ENCODE peak calls at places on chromosomes 13 and 19, in ten cellular contexts. One of them, this sample, is unnamed.

GRCh38 chr19:13162749-13163608 is 12.8 kb downstream of the IER2 start:
- DNase-seq in endothelial cell: peak; percentile 93
- DNase-seq in cardiac fibroblast: peak; percentile 98
- DNase-seq in kidney epithelial cell: peak; percentile 95
- DNase-seq in astrocyte of the spinal cord: peak; percentile 97
- DNase-seq in tibial artery: peak; percentile 99
- DNase-seq in uterus: peak; percentile 97
- DNase-seq in brain microvascular endothelial cell: peak; percentile 96
- DNase-seq in transverse colon: peak; percentile 99
- DNase-seq in activated B cell treated with CpG ODN at 0.5 μM for 24 hours: peak; percentile 70
- DNase-seq in this sample: peak; percentile 86

GRCh38 chr13:39688699-39689405 is 33.4 kb downstream of the COG6 start:
- DNase-seq in uterus: no peak
- DNase-seq in activated B cell treated with CpG ODN at 0.5 μM for 24 hours: no peak
- DNase-seq in endothelial cell: no peak
- DNase-seq in transverse colon: no peak
- DNase-seq in brain microvascular endothelial cell: peak; percentile 53
- DNase-seq in tibial artery: no peak
- DNase-seq in cardiac fibroblast: peak; percentile 10
- DNase-seq in kidney epithelial cell: no peak
- DNase-seq in astrocyte of the spinal cord: peak; percentile 33
- DNase-seq in this sample: no peak

GRCh38 chr19:49363265-49364082 is at the start of gene DKKL1:
- DNase-seq in kidney epithelial cell: peak; percentile 92
- DNase-seq in cardiac fibroblast: peak; percentile 100
- DNase-seq in activated B cell treated with CpG ODN at 0.5 μM for 24 hours: peak; percentile 94
- DNase-seq in brain microvascular endothelial cell: peak; percentile 100
- DNase-seq in endothelial cell: peak; percentile 100
- DNase-seq in tibial artery: peak; percentile 100
- DNase-seq in uterus: peak; percentile 100
- DNase-seq in transverse colon: peak; percentile 99
- DNase-seq in astrocyte of the spinal cord: peak; percentile 99
- DNase-seq in this sample: peak; percentile 89

GRCh38 chr13:48626077-48626449 is 27.7 kb upstream of the CYSLTR2 start:
- DNase-seq in kidney epithelial cell: peak; percentile 73
- DNase-seq in tibial artery: no peak
- DNase-seq in brain microvascular endothelial cell: peak; percentile 86
- DNase-seq in endothelial cell: no peak
- DNase-seq in uterus: no peak
- DNase-seq in astrocyte of the spinal cord: peak; percentile 6
- DNase-seq in cardiac fibroblast: peak; percentile 45
- DNase-seq in activated B cell treated with CpG ODN at 0.5 μM for 24 hours: no peak
- DNase-seq in transverse colon: no peak
- DNase-seq in this sample: no peak

GRCh38 chr19:48719263-48720171 is at the start of gene MAMSTR:
- DNase-seq in cardiac fibroblast: no peak
- DNase-seq in kidney epithelial cell: no peak
- DNase-seq in endothelial cell: no peak
- DNase-seq in tibial artery: no peak
- DNase-seq in activated B cell treated with CpG ODN at 0.5 μM for 24 hours: no peak
- DNase-seq in brain microvascular endothelial cell: no peak
- DNase-seq in transverse colon: no peak
- DNase-seq in uterus: peak; percentile 57
- DNase-seq in astrocyte of the spinal cord: no peak
- DNase-seq in this sample: no peak

GRCh38 chr13:21686761-21687391 is 16.0 kb downstream of the FGF9 start:
- DNase-seq in cardiac fibroblast: no peak
- DNase-seq in endothelial cell: no peak
- DNase-seq in astrocyte of the spinal cord: no peak
- DNase-seq in tibial artery: no peak
- DNase-seq in kidney epithelial cell: no peak
- DNase-seq in activated B cell treated with CpG ODN at 0.5 μM for 24 hours: no peak
- DNase-seq in transverse colon: no peak
- DNase-seq in uterus: no peak
- DNase-seq in brain microvascular endothelial cell: no peak
- DNase-seq in this sample: no peak

GRCh38 chr13:49904729-49905456 is 31.2 kb downstream of the SPRYD7 start:
- DNase-seq in endothelial cell: no peak
- DNase-seq in brain microvascular endothelial cell: no peak
- DNase-seq in uterus: no peak
- DNase-seq in activated B cell treated with CpG ODN at 0.5 μM for 24 hours: no peak
- DNase-seq in kidney epithelial cell: no peak
- DNase-seq in astrocyte of the spinal cord: no peak
- DNase-seq in cardiac fibroblast: no peak
- DNase-seq in transverse colon: no peak
- DNase-seq in tibial artery: no peak
- DNase-seq in this sample: no peak

GRCh38 chr19:30704716-30705115 is 332.5 kb downstream of the ZNF536 start:
- DNase-seq in transverse colon: no peak
- DNase-seq in cardiac fibroblast: no peak
- DNase-seq in brain microvascular endothelial cell: no peak
- DNase-seq in tibial artery: peak; percentile 19
- DNase-seq in kidney epithelial cell: no peak
- DNase-seq in activated B cell treated with CpG ODN at 0.5 μM for 24 hours: no peak
- DNase-seq in astrocyte of the spinal cord: no peak
- DNase-seq in endothelial cell: no peak
- DNase-seq in uterus: no peak
- DNase-seq in this sample: no peak

GRCh38 chr19:45051929-45052579 is 13.2 kb downstream of the CLASRP start:
- DNase-seq in cardiac fibroblast: no peak
- DNase-seq in brain microvascular endothelial cell: no peak
- DNase-seq in astrocyte of the spinal cord: no peak
- DNase-seq in kidney epithelial cell: no peak
- DNase-seq in tibial artery: no peak
- DNase-seq in uterus: no peak
- DNase-seq in endothelial cell: no peak
- DNase-seq in activated B cell treated with CpG ODN at 0.5 μM for 24 hours: peak; percentile 24
- DNase-seq in transverse colon: peak; percentile 54
- DNase-seq in this sample: no peak

GRCh38 chr13:45331123-45331619 is 9.8 kb downstream of the TPT1 start:
- DNase-seq in cardiac fibroblast: peak; percentile 39
- DNase-seq in astrocyte of the spinal cord: no peak
- DNase-seq in transverse colon: no peak
- DNase-seq in uterus: no peak
- DNase-seq in tibial artery: no peak
- DNase-seq in activated B cell treated with CpG ODN at 0.5 μM for 24 hours: no peak
- DNase-seq in kidney epithelial cell: no peak
- DNase-seq in endothelial cell: no peak
- DNase-seq in brain microvascular endothelial cell: no peak
- DNase-seq in this sample: no peak

GRCh38 chr13:24858953-24859352 is 95.0 kb downstream of the RNF17 start:
- DNase-seq in activated B cell treated with CpG ODN at 0.5 μM for 24 hours: no peak
- DNase-seq in tibial artery: no peak
- DNase-seq in astrocyte of the spinal cord: no peak
- DNase-seq in endothelial cell: no peak
- DNase-seq in cardiac fibroblast: no peak
- DNase-seq in uterus: no peak
- DNase-seq in kidney epithelial cell: no peak
- DNase-seq in brain microvascular endothelial cell: no peak
- DNase-seq in transverse colon: no peak
- DNase-seq in this sample: no peak
- TF ChIP-seq CTCF in activated B cell treated with CpG ODN at 0.5 μM for 24 hours: no peak
- TF ChIP-seq CTCF in tibial artery: no peak
- TF ChIP-seq CTCF in astrocyte of the spinal cord: no peak
- TF ChIP-seq CTCF in endothelial cell: no peak
- TF ChIP-seq CTCF in cardiac fibroblast: no peak
- TF ChIP-seq CTCF in uterus: no peak
- TF ChIP-seq CTCF in kidney epithelial cell: no peak
- TF ChIP-seq CTCF in brain microvascular endothelial cell: no peak
- TF ChIP-seq CTCF in transverse colon: no peak
- TF ChIP-seq CTCF in this sample: no peak

GRCh38 chr13:41605319-41606285 is 148.3 kb downstream of the RGCC start:
- DNase-seq in brain microvascular endothelial cell: no peak
- DNase-seq in tibial artery: no peak
- DNase-seq in activated B cell treated with CpG ODN at 0.5 μM for 24 hours: no peak
- DNase-seq in kidney epithelial cell: no peak
- DNase-seq in astrocyte of the spinal cord: no peak
- DNase-seq in endothelial cell: no peak
- DNase-seq in cardiac fibroblast: no peak
- DNase-seq in transverse colon: no peak
- DNase-seq in uterus: no peak
- DNase-seq in this sample: no peak
- TF ChIP-seq CTCF in brain microvascular endothelial cell: peak; percentile 23
- TF ChIP-seq CTCF in tibial artery: no peak
- TF ChIP-seq CTCF in activated B cell treated with CpG ODN at 0.5 μM for 24 hours: no peak
- TF ChIP-seq CTCF in kidney epithelial cell: no peak
- TF ChIP-seq CTCF in astrocyte of the spinal cord: no peak
- TF ChIP-seq CTCF in endothelial cell: no peak
- TF ChIP-seq CTCF in cardiac fibroblast: no peak
- TF ChIP-seq CTCF in transverse colon: no peak
- TF ChIP-seq CTCF in uterus: no peak
- TF ChIP-seq CTCF in this sample: no peak

GRCh38 chr13:110615322-110616102 is at the start of gene NAXD:
- DNase-seq in tibial artery: peak; percentile 96
- DNase-seq in cardiac fibroblast: peak; percentile 96
- DNase-seq in endothelial cell: peak; percentile 89
- DNase-seq in uterus: peak; percentile 91
- DNase-seq in kidney epithelial cell: peak; percentile 74
- DNase-seq in brain microvascular endothelial cell: peak; percentile 98
- DNase-seq in transverse colon: peak; percentile 94
- DNase-seq in activated B cell treated with CpG ODN at 0.5 μM for 24 hours: peak; percentile 66
- DNase-seq in astrocyte of the spinal cord: peak; percentile 93
- DNase-seq in this sample: peak; percentile 64

GRCh38 chr13:110615005-110615321 is 382 bp upstream of the NAXD start:
- DNase-seq in kidney epithelial cell: no peak
- DNase-seq in astrocyte of the spinal cord: no peak
- DNase-seq in brain microvascular endothelial cell: no peak
- DNase-seq in transverse colon: no peak
- DNase-seq in endothelial cell: no peak
- DNase-seq in uterus: no peak
- DNase-seq in cardiac fibroblast: no peak
- DNase-seq in tibial artery: no peak
- DNase-seq in activated B cell treated with CpG ODN at 0.5 μM for 24 hours: no peak
- DNase-seq in this sample: no peak

GRCh38 chr13:110618167-110618566 is 2.8 kb downstream of the NAXD start:
- DNase-seq in cardiac fibroblast: no peak
- DNase-seq in transverse colon: no peak
- DNase-seq in endothelial cell: no peak
- DNase-seq in uterus: no peak
- DNase-seq in kidney epithelial cell: no peak
- DNase-seq in astrocyte of the spinal cord: no peak
- DNase-seq in brain microvascular endothelial cell: no peak
- DNase-seq in tibial artery: no peak
- DNase-seq in activated B cell treated with CpG ODN at 0.5 μM for 24 hours: no peak
- DNase-seq in this sample: no peak

GRCh38 chr13:110617326-110618072 is 2.2 kb downstream of the NAXD start:
- DNase-seq in kidney epithelial cell: no peak
- DNase-seq in brain microvascular endothelial cell: peak; percentile 78
- DNase-seq in astrocyte of the spinal cord: peak; percentile 84
- DNase-seq in transverse colon: peak; percentile 59
- DNase-seq in tibial artery: no peak
- DNase-seq in activated B cell treated with CpG ODN at 0.5 μM for 24 hours: no peak
- DNase-seq in endothelial cell: no peak
- DNase-seq in uterus: peak; percentile 43
- DNase-seq in cardiac fibroblast: peak; percentile 79
- DNase-seq in this sample: no peak

DNA sequence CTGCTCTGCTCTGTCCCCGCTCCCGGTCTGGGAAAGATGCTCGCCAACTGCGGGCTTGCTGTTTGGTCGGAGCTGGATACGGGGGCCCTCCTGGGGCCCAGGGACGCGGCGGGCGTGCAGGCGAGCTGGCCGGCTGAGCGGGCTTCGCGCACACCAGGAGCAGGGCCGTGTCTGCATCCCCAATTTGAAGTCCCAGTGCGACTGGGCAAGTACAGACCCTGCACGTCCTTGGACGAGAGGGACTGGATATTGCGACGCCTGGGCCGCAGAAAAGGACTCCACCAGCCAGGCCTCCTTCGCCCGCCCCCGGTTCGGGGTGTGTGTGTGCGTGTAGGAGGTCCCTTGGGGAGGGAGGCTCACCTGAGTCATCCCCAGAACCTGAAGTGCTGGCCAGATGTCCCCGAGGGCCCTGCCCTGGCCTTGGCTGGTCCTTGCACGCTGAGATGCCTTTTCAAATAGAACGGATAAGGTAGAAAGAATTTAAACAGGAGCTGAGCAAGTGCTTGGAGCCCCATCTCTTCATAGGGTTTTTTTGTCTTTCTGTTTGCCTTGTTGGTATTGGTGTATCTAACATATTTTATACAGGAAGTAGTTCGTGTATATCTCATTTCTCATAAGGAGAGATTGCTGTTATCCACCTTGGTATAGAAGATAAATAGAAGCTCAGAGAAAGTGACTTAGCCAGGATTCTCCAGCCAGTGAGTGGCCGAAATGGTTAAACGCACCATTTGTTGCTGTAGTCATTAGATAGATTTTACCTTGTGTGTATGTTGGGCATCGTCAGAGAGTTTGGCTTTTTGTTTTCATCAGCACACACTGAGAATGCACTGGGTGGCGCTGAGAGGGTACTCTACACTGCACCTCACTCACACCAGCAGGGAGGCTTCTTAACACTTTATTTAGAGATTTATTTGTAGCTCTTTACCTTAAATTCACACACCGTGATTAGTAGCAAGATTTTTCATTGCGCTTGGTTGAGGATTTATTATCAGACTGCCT is 1.1 kb downstream of the NAXD start:
- DNase-seq in tibial artery: peak; percentile 77
- DNase-seq in transverse colon: peak; percentile 52
- DNase-seq in cardiac fibroblast: peak; percentile 85
- DNase-seq in astrocyte of the spinal cord: peak; percentile 34
- DNase-seq in uterus: no peak
- DNase-seq in brain microvascular endothelial cell: peak; percentile 45
- DNase-seq in endothelial cell: no peak
- DNase-seq in kidney epithelial cell: no peak
- DNase-seq in activated B cell treated with CpG ODN at 0.5 μM for 24 hours: peak; percentile 53
- DNase-seq in this sample: no peak
- TF ChIP-seq CTCF in tibial artery: no peak
- TF ChIP-seq CTCF in transverse colon: no peak
- TF ChIP-seq CTCF in cardiac fibroblast: no peak
- TF ChIP-seq CTCF in astrocyte of the spinal cord: no peak
- TF ChIP-seq CTCF in uterus: no peak
- TF ChIP-seq CTCF in brain microvascular endothelial cell: peak; percentile 48
- TF ChIP-seq CTCF in endothelial cell: no peak
- TF ChIP-seq CTCF in kidney epithelial cell: peak; percentile 20
- TF ChIP-seq CTCF in activated B cell treated with CpG ODN at 0.5 μM for 24 hours: no peak
- TF ChIP-seq CTCF in this sample: no peak

DNA sequence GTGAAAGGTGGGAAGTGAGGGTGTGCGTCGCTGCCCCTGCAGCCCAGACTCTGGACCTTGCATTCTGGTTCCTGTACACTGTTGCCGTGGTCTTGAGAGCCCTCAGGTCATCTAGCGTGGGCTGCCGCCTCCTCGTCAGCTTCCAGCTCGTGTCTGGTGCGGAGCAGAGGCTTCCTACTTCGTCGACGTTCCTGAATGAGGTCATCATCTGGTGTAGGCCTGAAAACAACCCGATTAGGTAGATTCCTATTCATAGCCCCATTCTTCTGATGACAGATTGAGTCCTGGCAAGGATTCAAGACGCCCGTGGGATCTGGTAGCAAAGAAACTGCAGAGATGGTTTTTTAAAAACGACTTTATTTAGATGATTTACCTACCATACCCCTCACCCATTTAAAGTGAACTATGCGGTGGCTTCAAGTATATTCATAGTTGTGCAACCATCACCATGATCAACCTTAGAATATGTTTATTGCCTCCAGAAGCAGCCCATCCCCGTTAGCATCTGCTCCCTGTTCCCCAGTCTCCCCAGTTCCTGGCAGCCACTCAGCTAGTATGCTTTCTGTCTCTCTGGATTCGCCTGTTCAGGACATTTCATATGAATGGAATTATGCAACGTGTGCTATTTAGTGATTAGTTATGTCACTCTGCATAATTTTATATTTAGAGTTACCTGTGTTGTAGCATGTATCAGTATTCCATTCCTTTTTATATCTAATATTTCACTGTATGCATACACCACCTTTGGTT is 13.8 kb downstream of the NAXD start:
- DNase-seq in uterus: no peak
- DNase-seq in endothelial cell: no peak
- DNase-seq in cardiac fibroblast: peak; percentile 67
- DNase-seq in brain microvascular endothelial cell: peak; percentile 71
- DNase-seq in astrocyte of the spinal cord: no peak
- DNase-seq in kidney epithelial cell: no peak
- DNase-seq in activated B cell treated with CpG ODN at 0.5 μM for 24 hours: no peak
- DNase-seq in transverse colon: no peak
- DNase-seq in tibial artery: no peak
- DNase-seq in this sample: no peak
- TF ChIP-seq CTCF in uterus: no peak
- TF ChIP-seq CTCF in endothelial cell: no peak
- TF ChIP-seq CTCF in cardiac fibroblast: no peak
- TF ChIP-seq CTCF in brain microvascular endothelial cell: no peak
- TF ChIP-seq CTCF in astrocyte of the spinal cord: no peak
- TF ChIP-seq CTCF in kidney epithelial cell: no peak
- TF ChIP-seq CTCF in activated B cell treated with CpG ODN at 0.5 μM for 24 hours: no peak
- TF ChIP-seq CTCF in transverse colon: no peak
- TF ChIP-seq CTCF in tibial artery: no peak
- TF ChIP-seq CTCF in this sample: no peak

This sample was measured in CD14-positive monocyte.